ENCODE peak calls at places on chromosome 1, in six cellular contexts. One of them, this sample, is unnamed. For H3K4me1, the result is how much of the 10 kb centered on the place peaks cover.

GRCh38 chr1:20124451-20125057 is 5.2 kb upstream of the PLA2G2D start:
- DNase-seq in endodermal cell: no peak
- DNase-seq in right atrium auricular region: peak
- DNase-seq in body of pancreas: no peak
- DNase-seq in effector memory CD4-positive, alpha-beta T cell: no peak
- DNase-seq in SJSA1: peak
- DNase-seq in this sample: peak

GRCh38 chr1:86156571-86157455 is at the start of gene COL24A1:
- DNase-seq in endodermal cell: peak
- DNase-seq in right atrium auricular region: peak
- DNase-seq in body of pancreas: no peak
- DNase-seq in effector memory CD4-positive, alpha-beta T cell: no peak
- DNase-seq in SJSA1: no peak
- DNase-seq in this sample: peak

GRCh38 chr1:110196917-110197782 is 13.0 kb upstream of the KCNC4 start:
- DNase-seq in endodermal cell: peak
- DNase-seq in right atrium auricular region: no peak
- DNase-seq in body of pancreas: peak
- DNase-seq in effector memory CD4-positive, alpha-beta T cell: peak
- DNase-seq in SJSA1: no peak
- DNase-seq in this sample: peak

GRCh38 chr1:98035587-98035986 is 114.8 kb upstream of the DPYD start:
- DNase-seq in endodermal cell: no peak
- DNase-seq in right atrium auricular region: no peak
- DNase-seq in body of pancreas: no peak
- DNase-seq in effector memory CD4-positive, alpha-beta T cell: no peak
- DNase-seq in SJSA1: no peak
- DNase-seq in this sample: no peak

GRCh38 chr1:232033285-232033684 is 406.7 kb downstream of the DISC1 start:
- DNase-seq in endodermal cell: peak
- DNase-seq in right atrium auricular region: no peak
- DNase-seq in body of pancreas: no peak
- DNase-seq in effector memory CD4-positive, alpha-beta T cell: no peak
- DNase-seq in SJSA1: no peak
- DNase-seq in this sample: peak

GRCh38 chr1:175511496-175511895 is 231.9 kb downstream of the TNR start:
- DNase-seq in endodermal cell: peak
- DNase-seq in right atrium auricular region: no peak
- DNase-seq in body of pancreas: no peak
- DNase-seq in effector memory CD4-positive, alpha-beta T cell: no peak
- DNase-seq in SJSA1: no peak
- DNase-seq in this sample: no peak

GRCh38 chr1:194297999-194298598 is 1111.7 kb upstream of the B3GALT2 start:
- DNase-seq in endodermal cell: no peak
- DNase-seq in right atrium auricular region: no peak
- DNase-seq in body of pancreas: no peak
- DNase-seq in effector memory CD4-positive, alpha-beta T cell: no peak
- DNase-seq in SJSA1: no peak
- DNase-seq in this sample: no peak

GRCh38 chr1:150876111-150876434 is 326 bp downstream of the ARNT start:
- DNase-seq in endodermal cell: no peak
- DNase-seq in right atrium auricular region: peak
- DNase-seq in body of pancreas: no peak
- DNase-seq in effector memory CD4-positive, alpha-beta T cell: no peak
- DNase-seq in SJSA1: no peak
- DNase-seq in this sample: peak

GRCh38 chr1:219041819-219042218 is 131.9 kb upstream of the LYPLAL1 start:
- DNase-seq in endodermal cell: no peak
- DNase-seq in right atrium auricular region: no peak
- DNase-seq in body of pancreas: no peak
- DNase-seq in effector memory CD4-positive, alpha-beta T cell: no peak
- DNase-seq in SJSA1: peak
- DNase-seq in this sample: peak

GRCh38 chr1:108107658-108108057 is 92.5 kb downstream of the SLC25A24 start:
- DNase-seq in endodermal cell: no peak
- DNase-seq in right atrium auricular region: no peak
- DNase-seq in body of pancreas: no peak
- DNase-seq in effector memory CD4-positive, alpha-beta T cell: no peak
- DNase-seq in SJSA1: peak
- DNase-seq in this sample: no peak

GRCh38 chr1:12204140-12204539 is 25.7 kb upstream of the VPS13D start:
- DNase-seq in endodermal cell: peak
- DNase-seq in right atrium auricular region: no peak
- DNase-seq in body of pancreas: no peak
- DNase-seq in effector memory CD4-positive, alpha-beta T cell: no peak
- DNase-seq in SJSA1: no peak
- DNase-seq in this sample: no peak

GRCh38 chr1:119674835-119675289 is 26.8 kb upstream of the ZNF697 start:
- DNase-seq in endodermal cell: no peak
- DNase-seq in right atrium auricular region: no peak
- DNase-seq in body of pancreas: peak
- DNase-seq in effector memory CD4-positive, alpha-beta T cell: no peak
- DNase-seq in SJSA1: peak
- DNase-seq in this sample: peak

GRCh38 chr1:40633563-40634376 is 31.7 kb downstream of the RIMS3 start:
- DNase-seq in endodermal cell: peak
- DNase-seq in right atrium auricular region: no peak
- DNase-seq in body of pancreas: no peak
- DNase-seq in effector memory CD4-positive, alpha-beta T cell: no peak
- DNase-seq in SJSA1: no peak
- DNase-seq in this sample: no peak

GRCh38 chr1:20115916-20116315 is 3.4 kb downstream of the PLA2G2D start:
- DNase-seq in endodermal cell: no peak
- DNase-seq in right atrium auricular region: no peak
- DNase-seq in body of pancreas: no peak
- DNase-seq in effector memory CD4-positive, alpha-beta T cell: no peak
- DNase-seq in SJSA1: no peak
- DNase-seq in this sample: no peak

GRCh38 chr1:27141266-27142003 is 13.5 kb downstream of the SLC9A1 start:
- DNase-seq in endodermal cell: peak
- DNase-seq in right atrium auricular region: no peak
- DNase-seq in body of pancreas: peak
- DNase-seq in effector memory CD4-positive, alpha-beta T cell: no peak
- DNase-seq in SJSA1: no peak
- DNase-seq in this sample: no peak

GRCh38 chr1:27144920-27145661 is 9.8 kb downstream of the SLC9A1 start:
- DNase-seq in endodermal cell: peak
- DNase-seq in right atrium auricular region: no peak
- DNase-seq in body of pancreas: no peak
- DNase-seq in effector memory CD4-positive, alpha-beta T cell: no peak
- DNase-seq in SJSA1: no peak
- DNase-seq in this sample: peak

GRCh38 chr1:27144349-27144748 is 10.6 kb downstream of the SLC9A1 start:
- DNase-seq in endodermal cell: no peak
- DNase-seq in right atrium auricular region: no peak
- DNase-seq in body of pancreas: no peak
- DNase-seq in effector memory CD4-positive, alpha-beta T cell: no peak
- DNase-seq in SJSA1: no peak
- DNase-seq in this sample: no peak

GRCh38 chr1:27142464-27142863 is 12.5 kb downstream of the SLC9A1 start:
- DNase-seq in endodermal cell: no peak
- DNase-seq in right atrium auricular region: no peak
- DNase-seq in body of pancreas: no peak
- DNase-seq in effector memory CD4-positive, alpha-beta T cell: no peak
- DNase-seq in SJSA1: no peak
- DNase-seq in this sample: no peak

GRCh38 chr1:27143408-27143807 is 11.5 kb downstream of the SLC9A1 start:
- DNase-seq in endodermal cell: no peak
- DNase-seq in right atrium auricular region: no peak
- DNase-seq in body of pancreas: no peak
- DNase-seq in effector memory CD4-positive, alpha-beta T cell: no peak
- DNase-seq in SJSA1: no peak
- DNase-seq in this sample: no peak
- H3K4me1 ChIP-seq in endodermal cell: under half
- H3K4me1 ChIP-seq in right atrium auricular region: under half
- H3K4me1 ChIP-seq in body of pancreas: under half
- H3K4me1 ChIP-seq in effector memory CD4-positive, alpha-beta T cell: under half
- H3K4me1 ChIP-seq in SJSA1: under half
- H3K4me1 ChIP-seq in this sample: under half

DNA sequence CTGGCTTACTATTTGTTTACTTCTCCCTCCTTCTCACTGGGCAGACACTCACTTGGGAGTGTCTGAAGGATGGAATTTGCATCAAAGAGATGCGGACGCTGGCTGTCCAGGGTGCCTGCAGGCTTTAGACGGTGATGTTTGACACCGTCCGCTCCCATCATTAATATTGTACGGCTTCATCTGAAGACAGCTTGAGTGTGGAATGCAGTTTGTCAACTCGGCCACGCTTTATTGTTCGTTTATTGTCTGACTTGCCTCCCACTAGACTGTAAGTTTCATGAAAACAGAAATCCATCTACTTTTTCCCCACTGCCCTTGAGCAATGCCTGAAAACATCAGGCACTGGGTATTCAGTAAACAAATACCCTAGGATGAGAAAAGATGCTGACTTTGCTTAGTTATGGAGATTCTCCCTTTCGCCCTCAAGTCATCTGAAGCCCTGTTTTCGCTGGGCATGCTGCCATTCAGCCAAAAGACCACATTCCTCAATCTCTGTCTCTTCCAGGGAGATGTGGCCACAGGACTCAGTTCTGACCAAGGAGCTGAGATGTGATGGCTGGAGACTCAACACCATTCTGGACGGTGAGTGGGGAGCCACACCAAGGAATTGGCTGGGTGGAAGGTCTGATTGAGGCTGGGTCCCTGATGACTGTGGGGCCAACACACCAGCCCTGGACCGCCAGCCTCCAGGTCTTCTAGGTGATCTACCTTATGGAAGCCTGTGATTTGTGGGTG is 87.6 kb downstream of the BCAR3 start:
- DNase-seq in endodermal cell: no peak
- DNase-seq in right atrium auricular region: no peak
- DNase-seq in body of pancreas: no peak
- DNase-seq in effector memory CD4-positive, alpha-beta T cell: no peak
- DNase-seq in SJSA1: no peak
- DNase-seq in this sample: no peak
- H3K4me1 ChIP-seq in endodermal cell: under half
- H3K4me1 ChIP-seq in right atrium auricular region: under half
- H3K4me1 ChIP-seq in body of pancreas: under half
- H3K4me1 ChIP-seq in effector memory CD4-positive, alpha-beta T cell: under half
- H3K4me1 ChIP-seq in SJSA1: under half
- H3K4me1 ChIP-seq in this sample: under half

DNA sequence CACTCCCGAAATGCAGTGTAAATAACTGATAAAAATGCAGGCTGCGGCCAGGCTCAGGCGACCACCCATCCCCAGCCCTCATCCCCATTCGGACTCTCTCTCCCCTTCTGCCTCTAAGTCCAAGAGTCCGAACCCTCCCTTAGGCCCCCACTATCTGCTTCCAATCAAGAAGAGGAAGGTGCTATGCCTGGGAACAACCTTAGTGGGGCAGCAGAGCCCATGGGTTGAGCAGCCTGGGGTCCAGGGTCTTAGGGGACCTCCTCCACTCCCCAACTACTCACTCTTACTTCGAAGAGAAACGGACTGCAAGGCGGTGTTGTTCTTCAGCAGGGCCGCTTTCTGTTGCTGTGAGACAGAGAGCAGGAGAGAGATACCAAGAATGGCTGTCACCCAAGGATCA is 12.2 kb downstream of the ARHGEF2 start:
- DNase-seq in endodermal cell: no peak
- DNase-seq in right atrium auricular region: no peak
- DNase-seq in body of pancreas: no peak
- DNase-seq in effector memory CD4-positive, alpha-beta T cell: no peak
- DNase-seq in SJSA1: no peak
- DNase-seq in this sample: peak
- H3K4me1 ChIP-seq in endodermal cell: under half
- H3K4me1 ChIP-seq in right atrium auricular region: under half
- H3K4me1 ChIP-seq in body of pancreas: under half
- H3K4me1 ChIP-seq in effector memory CD4-positive, alpha-beta T cell: under half
- H3K4me1 ChIP-seq in SJSA1: half or more
- H3K4me1 ChIP-seq in this sample: half or more

GRCh38 chr1:68495968-68496679 is 758 bp downstream of the DEPDC1 start:
- DNase-seq in endodermal cell: no peak
- DNase-seq in right atrium auricular region: no peak
- DNase-seq in body of pancreas: no peak
- DNase-seq in effector memory CD4-positive, alpha-beta T cell: no peak
- DNase-seq in SJSA1: no peak
- DNase-seq in this sample: no peak

GRCh38 chr1:68493193-68493592 is 3.7 kb downstream of the DEPDC1 start:
- DNase-seq in endodermal cell: no peak
- DNase-seq in right atrium auricular region: no peak
- DNase-seq in body of pancreas: no peak
- DNase-seq in effector memory CD4-positive, alpha-beta T cell: no peak
- DNase-seq in SJSA1: no peak
- DNase-seq in this sample: no peak

GRCh38 chr1:68496680-68497357 is at the start of gene DEPDC1:
- DNase-seq in endodermal cell: peak
- DNase-seq in right atrium auricular region: peak
- DNase-seq in body of pancreas: peak
- DNase-seq in effector memory CD4-positive, alpha-beta T cell: peak
- DNase-seq in SJSA1: peak
- DNase-seq in this sample: peak

GRCh38 chr1:68495532-68495931 is 1.4 kb downstream of the DEPDC1 start:
- DNase-seq in endodermal cell: no peak
- DNase-seq in right atrium auricular region: no peak
- DNase-seq in body of pancreas: no peak
- DNase-seq in effector memory CD4-positive, alpha-beta T cell: no peak
- DNase-seq in SJSA1: no peak
- DNase-seq in this sample: no peak

GRCh38 chr1:68497358-68497698 is 446 bp upstream of the DEPDC1 start:
- DNase-seq in endodermal cell: no peak
- DNase-seq in right atrium auricular region: no peak
- DNase-seq in body of pancreas: no peak
- DNase-seq in effector memory CD4-positive, alpha-beta T cell: no peak
- DNase-seq in SJSA1: no peak
- DNase-seq in this sample: no peak
- H3K4me1 ChIP-seq in endodermal cell: under half
- H3K4me1 ChIP-seq in right atrium auricular region: under half
- H3K4me1 ChIP-seq in body of pancreas: under half
- H3K4me1 ChIP-seq in effector memory CD4-positive, alpha-beta T cell: under half
- H3K4me1 ChIP-seq in SJSA1: under half
- H3K4me1 ChIP-seq in this sample: under half

GRCh38 chr1:2300004-2300771 is 72.1 kb downstream of the SKI start:
- DNase-seq in endodermal cell: no peak
- DNase-seq in right atrium auricular region: no peak
- DNase-seq in body of pancreas: no peak
- DNase-seq in effector memory CD4-positive, alpha-beta T cell: peak
- DNase-seq in SJSA1: no peak
- DNase-seq in this sample: peak
- H3K4me1 ChIP-seq in endodermal cell: under half
- H3K4me1 ChIP-seq in right atrium auricular region: under half
- H3K4me1 ChIP-seq in body of pancreas: under half
- H3K4me1 ChIP-seq in effector memory CD4-positive, alpha-beta T cell: half or more
- H3K4me1 ChIP-seq in SJSA1: under half
- H3K4me1 ChIP-seq in this sample: under half